ENCODE peak calls at places on chromosomes 16 and 17, in six cellular contexts. Q is NT2/D1, B is HCT116, X is H1, K is SK-N-SH, G is GM12878. E is an unnamed sample.

GRCh38 chr17:19454074-19454473 is 43.0 kb downstream of the RNF112 start:
- DNase-seq in Q (no peak), B (no peak), X (peak), K (no peak), G (no peak), E (no peak)

GRCh38 chr16:14286381-14287230 is 215.5 kb downstream of the MRTFB start:
- DNase-seq in X (peak), B (no peak), Q (no peak), G (no peak), K (no peak), E (no peak)

GRCh38 chr17:77893144-77894044 is 65.1 kb upstream of the TNRC6C start:
- DNase-seq in X (no peak), G (no peak), Q (no peak), B (no peak), K (no peak), E (no peak)

GRCh38 chr17:58330544-58330996 is 2.0 kb upstream of the TSPOAP1 start:
- DNase-seq in Q (no peak), K (peak), X (no peak), G (no peak), B (no peak), E (no peak)

GRCh38 chr16:5820472-5820871 is 722.9 kb upstream of the EEF2KMT start:
- DNase-seq in K (no peak), Q (no peak), X (no peak), B (no peak), G (no peak), E (no peak)

GRCh38 chr16:85172465-85173071 is 60.3 kb upstream of the CIBAR2 start:
- DNase-seq in Q (no peak), K (peak), X (peak), B (peak), G (no peak), E (peak)

GRCh38 chr16:12573300-12573699 is 230.4 kb downstream of the CPPED1 start:
- DNase-seq in Q (no peak), X (no peak), B (no peak), G (peak), K (no peak), E (no peak)

GRCh38 chr17:75869282-75870141 is 8.9 kb downstream of the TRIM47 start:
- DNase-seq in G (no peak), X (no peak), Q (no peak), K (peak), B (no peak), E (peak)

GRCh38 chr16:11312718-11313492 is 31.8 kb upstream of the PRM1 start:
- DNase-seq in G (no peak), K (no peak), Q (peak), B (peak), X (no peak), E (peak)

GRCh38 chr17:19714542-19715411 is 1.6 kb downstream of the SLC47A2 start:
- DNase-seq in B (no peak), X (no peak), G (no peak), K (no peak), Q (no peak), E (no peak)

GRCh38 chr16:12484426-12484825 is 319.3 kb downstream of the CPPED1 start:
- DNase-seq in G (no peak), B (no peak), Q (no peak), X (no peak), K (no peak), E (no peak)

GRCh38 chr17:7650509-7651096 is at the start of gene ATP1B2:
- DNase-seq in K (peak), B (no peak), Q (peak), X (peak), G (no peak), E (peak)

GRCh38 chr17:42879596-42879985 is 21.0 kb upstream of the G6PC1 start:
- DNase-seq in G (no peak), X (no peak), Q (no peak), K (no peak), B (no peak), E (no peak)

GRCh38 chr16:72240949-72241348 is 69.0 kb upstream of the PMFBP1 start:
- DNase-seq in B (no peak), G (no peak), K (no peak), Q (no peak), X (no peak), E (no peak)

GRCh38 chr16:57530531-57531252 is 5.7 kb downstream of the CCDC102A start:
- DNase-seq in Q (no peak), G (no peak), X (no peak), B (no peak), K (peak), E (no peak)

GRCh38 chr16:89491238-89491869 is 993 bp upstream of the ANKRD11 start:
- DNase-seq in K (peak), G (no peak), Q (no peak), X (no peak), B (no peak), E (peak)

DNA sequence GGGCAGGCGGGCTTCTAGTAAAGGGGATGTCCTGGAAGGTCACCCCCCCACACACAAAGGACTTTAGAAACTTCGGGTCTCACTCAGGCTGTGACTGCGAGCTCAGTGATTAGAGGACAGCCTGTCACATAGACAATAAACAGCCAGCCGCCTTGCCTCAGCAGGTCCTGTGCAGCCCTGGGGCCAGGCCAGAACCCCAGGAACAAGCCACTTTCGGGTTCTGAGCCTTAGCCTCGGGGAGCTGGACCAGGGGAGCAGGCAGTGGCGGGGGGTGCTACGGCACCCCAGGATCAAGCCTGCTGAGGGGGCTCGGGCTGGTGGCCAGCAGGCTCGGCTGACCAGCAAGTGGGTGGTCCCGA is 1.1 kb downstream of the GAS7 start:
- DNase-seq in K (no peak), B (no peak), Q (no peak), G (no peak), X (no peak), E (no peak)
- TF ChIP-seq YY1 in K (no peak), B (no peak), Q (no peak), G (no peak), X (no peak), E (no peak)

DNA sequence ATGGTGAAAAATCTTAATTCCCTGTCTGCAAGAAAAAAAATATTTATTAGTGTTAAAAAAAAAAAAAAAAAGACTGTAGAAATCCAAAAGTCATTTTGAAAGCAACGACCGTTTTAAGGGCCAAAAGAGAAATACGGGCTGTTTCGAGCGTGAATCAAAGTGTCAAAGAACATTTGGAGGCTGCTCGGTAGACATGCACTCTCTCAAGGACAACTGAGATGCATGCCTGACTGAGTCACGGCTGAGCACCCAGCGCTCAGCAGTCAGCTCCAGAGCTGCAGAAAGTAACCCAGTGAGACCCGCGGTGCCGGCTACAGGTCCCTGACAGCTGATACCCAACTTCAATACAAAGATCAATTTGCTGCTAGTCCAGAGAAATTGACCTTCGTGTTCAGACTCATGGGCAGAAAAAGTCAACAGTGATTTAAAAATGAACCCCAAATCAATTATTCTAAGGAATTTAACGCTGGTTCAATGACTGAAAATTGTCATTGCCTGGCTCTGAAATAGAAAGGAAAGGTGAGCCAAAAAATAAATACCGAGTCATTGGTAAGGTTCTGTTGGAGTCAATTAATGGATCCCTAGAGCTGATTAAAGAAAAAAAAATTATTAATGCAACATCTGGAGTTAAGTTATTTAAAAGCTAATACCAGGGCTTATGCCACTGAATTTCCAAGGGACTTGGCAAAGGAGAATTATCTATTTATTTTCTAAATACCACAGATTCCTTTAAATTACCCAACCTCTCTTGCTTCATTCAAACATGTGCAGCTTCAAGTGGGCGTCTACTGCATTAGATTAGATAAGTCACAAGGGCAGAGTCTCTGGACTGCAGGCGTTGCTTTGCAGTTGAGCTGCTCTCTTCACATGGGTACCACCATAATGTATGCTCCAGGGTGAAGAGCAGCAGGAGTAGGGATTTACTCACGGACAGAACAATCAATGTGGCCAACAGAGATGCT is 214.7 kb downstream of the STX8 start:
- DNase-seq in B (no peak), X (no peak), G (no peak), K (no peak), Q (no peak), E (peak)
- TF ChIP-seq YY1 in B (no peak), X (no peak), G (no peak), K (no peak), Q (no peak), E (no peak)

DNA sequence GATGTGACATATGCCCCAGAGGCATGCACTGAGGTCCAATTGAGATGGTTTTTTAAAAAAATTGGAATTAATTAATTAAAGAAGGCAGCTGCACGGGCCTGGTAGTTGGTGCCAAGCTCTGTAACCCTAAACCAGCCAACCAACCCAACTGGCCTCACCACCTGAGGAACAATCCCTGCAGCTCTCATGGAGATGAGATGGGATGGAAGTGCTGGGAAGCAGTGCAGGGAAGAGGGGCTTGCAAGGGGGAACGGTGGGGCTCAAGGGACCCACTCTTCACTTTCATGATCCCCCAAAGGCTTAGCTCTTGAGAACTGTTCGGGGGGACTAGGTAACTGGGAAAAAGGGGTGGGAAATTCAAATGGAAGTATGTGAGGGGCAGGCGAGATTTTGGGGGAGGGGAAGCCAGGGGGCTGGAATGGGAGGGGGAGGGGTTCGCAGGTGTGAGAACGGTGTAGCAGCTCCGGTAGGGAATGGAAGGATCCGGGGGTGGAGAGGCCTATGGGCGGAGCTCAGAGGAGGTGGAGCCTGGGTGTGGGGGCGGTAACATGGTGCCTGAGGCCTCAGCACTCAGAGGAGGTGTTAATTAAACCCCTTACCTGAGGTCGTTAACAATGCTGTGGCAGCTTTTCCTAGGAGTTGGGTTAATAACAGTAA is 9.3 kb upstream of the ZNF652 start:
- DNase-seq in Q (no peak), B (no peak), G (no peak), K (no peak), X (peak), E (no peak)
- TF ChIP-seq YY1 in Q (no peak), B (no peak), G (no peak), K (no peak), X (no peak), E (no peak)

GRCh38 chr16:86554917-86555762 is at the start of gene MTHFSD:
- DNase-seq in X (peak), Q (peak), K (peak), B (peak), G (peak), E (peak)
- TF ChIP-seq YY1 in X (no peak), Q (no peak), K (no peak), B (peak), G (peak), E (peak)

E was measured in HepG2.